ENCODE peak calls at places on chromosomes 16 and 17, in six cellular contexts. Q is H9, E is IMR-90, G is trophoblast cell, C is H1, O is mesenchymal stem cell. U is an unnamed sample.

GRCh38 chr16:82936941-82937551 is 310.3 kb downstream of the CDH13 start:
- DNase-seq in Q (no peak), E (peak), G (no peak), C (no peak), O (peak), U (no peak)

GRCh38 chr17:81487487-81488275 is 24.9 kb downstream of the ACTG1 start:
- DNase-seq in Q (peak), E (peak), G (peak), C (no peak), O (peak), U (peak)

GRCh38 chr17:81097943-81098308 is 63.0 kb downstream of the BAIAP2 start:
- DNase-seq in Q (no peak), E (peak), G (no peak), C (no peak), O (peak), U (no peak)

GRCh38 chr17:47276868-47277267 is 23.2 kb downstream of the ITGB3 start:
- DNase-seq in Q (peak), E (peak), G (peak), C (no peak), O (peak), U (no peak)

GRCh38 chr16:4888428-4889135 is 41.3 kb downstream of the UBN1 start:
- DNase-seq in Q (no peak), E (no peak), G (no peak), C (no peak), O (peak), U (no peak)

GRCh38 chr17:537133-537532 is 177.5 kb downstream of the VPS53 start:
- DNase-seq in Q (no peak), E (no peak), G (no peak), C (peak), O (no peak), U (no peak)

GRCh38 chr16:1771864-1772361 is 570 bp upstream of the NME3 start:
- DNase-seq in Q (peak), E (no peak), G (no peak), C (no peak), O (peak), U (peak)

GRCh38 chr16:75083826-75084225 is 32.8 kb downstream of the LDHD start:
- DNase-seq in Q (no peak), E (no peak), G (peak), C (no peak), O (no peak), U (no peak)

GRCh38 chr17:75808905-75809621 is 24.5 kb downstream of the UNK start:
- DNase-seq in Q (peak), E (peak), G (peak), C (no peak), O (peak), U (no peak)

GRCh38 chr17:76479515-76480048 is 12.2 kb downstream of the AANAT start:
- DNase-seq in Q (no peak), E (no peak), G (no peak), C (no peak), O (no peak), U (no peak)

GRCh38 chr17:48577946-48578615 is at the start of gene HOXB4:
- DNase-seq in Q (peak), E (peak), G (peak), C (no peak), O (peak), U (no peak)

GRCh38 chr16:69494993-69495392 is 70.6 kb downstream of the CYB5B start:
- DNase-seq in Q (peak), E (no peak), G (peak), C (peak), O (no peak), U (no peak)

GRCh38 chr16:83903739-83904138 is 4.8 kb downstream of the MLYCD start:
- DNase-seq in Q (no peak), E (peak), G (peak), C (no peak), O (peak), U (no peak)

GRCh38 chr17:61353615-61354014 is 46.0 kb upstream of the TBX2 start:
- DNase-seq in Q (no peak), E (no peak), G (no peak), C (no peak), O (no peak), U (no peak)

GRCh38 chr16:56298948-56299602 is 107.8 kb downstream of the GNAO1 start:
- DNase-seq in Q (no peak), E (no peak), G (no peak), C (no peak), O (no peak), U (no peak)

GRCh38 chr16:66441586-66442375 is 14.7 kb downstream of the BEAN1 start:
- DNase-seq in Q (no peak), E (peak), G (no peak), C (no peak), O (no peak), U (no peak)

DNA sequence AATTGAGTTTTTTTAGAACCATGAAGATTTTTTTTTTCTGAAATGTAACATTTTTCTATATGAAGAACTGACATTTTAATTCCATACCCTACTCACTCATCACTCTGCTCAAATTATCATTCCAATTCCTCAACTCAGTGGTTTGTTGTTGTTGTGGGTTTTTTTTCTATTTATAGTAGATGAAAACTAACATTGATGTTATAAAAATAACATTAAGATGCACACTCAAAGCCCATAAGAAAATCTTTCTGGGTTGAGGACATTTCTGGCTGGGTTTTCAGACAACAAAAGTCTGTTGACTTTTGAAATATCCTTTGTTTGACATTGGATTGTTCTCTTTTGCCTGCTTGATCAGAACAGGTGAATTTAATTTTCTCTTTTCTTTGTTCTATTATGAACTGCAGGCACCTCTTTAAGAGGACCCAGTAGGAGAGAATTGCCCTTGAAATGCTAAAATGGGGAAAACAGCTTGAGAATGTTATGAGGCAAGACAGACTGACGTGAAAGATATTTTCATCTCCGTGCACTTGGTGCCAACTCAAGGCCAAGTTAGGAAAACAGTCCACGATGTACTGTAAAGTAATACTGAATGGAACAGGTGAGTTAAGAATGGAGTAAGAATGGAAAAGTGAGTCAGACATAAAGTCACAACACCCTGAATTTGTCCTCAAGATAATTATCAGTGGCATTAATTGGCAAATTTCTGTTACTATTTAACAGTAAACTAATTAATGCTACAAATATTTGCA is 16.1 kb upstream of the ABCA5 start:
- DNase-seq in Q (no peak), E (no peak), G (no peak), C (no peak), O (no peak), U (no peak)
- H2AFZ ChIP-seq in Q (no peak), E (no peak), G (no peak), C (no peak), O (no peak), U (no peak)

GRCh38 chr16:19524866-19525723 is 1.4 kb downstream of the CCP110 start:
- DNase-seq in Q (no peak), E (peak), G (peak), C (no peak), O (peak), U (peak)
- H3K9ac ChIP-seq in Q (peak), E (peak), G (no peak), C (peak), O (peak), U (no peak)

DNA sequence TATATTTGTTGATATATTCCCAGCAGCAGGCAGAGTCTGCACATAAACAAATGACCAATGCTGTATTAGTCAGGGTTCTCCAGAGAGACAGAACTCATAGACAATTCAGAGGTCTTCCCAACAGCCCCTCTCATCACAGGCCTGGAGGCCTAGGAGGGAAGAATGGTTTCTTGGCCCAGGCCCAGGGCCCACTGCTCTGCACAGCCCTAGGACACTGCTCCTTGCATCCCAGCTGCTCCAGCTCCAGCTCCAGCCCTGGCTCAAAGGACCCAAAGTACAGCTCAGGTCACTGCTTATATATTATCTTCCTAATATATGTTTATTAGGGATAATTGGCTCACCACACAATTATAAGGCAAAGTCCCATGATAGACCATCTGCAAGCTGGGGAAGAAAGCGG is 749.9 kb downstream of the KCNJ2 start:
- DNase-seq in Q (no peak), E (peak), G (no peak), C (no peak), O (peak), U (no peak)
- H4K8ac ChIP-seq in Q (no peak), E (no peak), G (no peak), C (no peak), O (no peak), U (no peak)

DNA sequence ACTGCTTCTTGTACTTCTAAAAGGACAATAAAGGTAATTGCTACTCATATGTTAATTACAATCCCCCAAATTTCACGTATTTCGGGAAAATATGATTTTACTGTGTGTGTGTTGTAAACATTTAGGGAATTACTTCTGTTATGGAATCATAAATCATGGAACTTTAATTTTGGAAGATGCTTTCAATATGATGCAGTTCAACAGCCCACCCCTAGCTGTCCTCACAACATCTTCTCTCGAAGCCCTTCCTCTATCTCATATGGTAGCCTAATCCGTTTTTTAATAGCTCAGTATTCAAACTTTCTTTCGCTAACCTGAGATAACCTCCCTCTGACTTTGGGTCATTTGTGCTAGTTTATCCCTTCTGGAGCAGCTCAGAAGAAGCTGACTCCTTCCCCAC is 78.4 kb downstream of the ANKFN1 start:
- DNase-seq in Q (no peak), E (no peak), G (no peak), C (no peak), O (no peak), U (no peak)
- H2AFZ ChIP-seq in Q (no peak), E (no peak), G (no peak), C (no peak), O (no peak), U (no peak)

GRCh38 chr16:31460582-31461002 is 1.3 kb downstream of the ARMC5 start:
- DNase-seq in Q (no peak), E (peak), G (peak), C (no peak), O (peak), U (no peak)
- H3K9ac ChIP-seq in Q (no peak), E (peak), G (no peak), C (no peak), O (peak), U (no peak)

GRCh38 chr16:46883690-46884512 is at the start of gene GPT2:
- DNase-seq in Q (peak), E (peak), G (peak), C (peak), O (peak), U (peak)

GRCh38 chr16:46882940-46883307 is 1.2 kb upstream of the GPT2 start:
- DNase-seq in Q (no peak), E (no peak), G (no peak), C (no peak), O (no peak), U (no peak)

GRCh38 chr16:46884513-46885293 is 541 bp downstream of the GPT2 start:
- DNase-seq in Q (no peak), E (peak), G (peak), C (no peak), O (peak), U (peak)

GRCh38 chr16:46882304-46882939 is 1.7 kb upstream of the GPT2 start:
- DNase-seq in Q (no peak), E (no peak), G (no peak), C (no peak), O (no peak), U (no peak)

DNA sequence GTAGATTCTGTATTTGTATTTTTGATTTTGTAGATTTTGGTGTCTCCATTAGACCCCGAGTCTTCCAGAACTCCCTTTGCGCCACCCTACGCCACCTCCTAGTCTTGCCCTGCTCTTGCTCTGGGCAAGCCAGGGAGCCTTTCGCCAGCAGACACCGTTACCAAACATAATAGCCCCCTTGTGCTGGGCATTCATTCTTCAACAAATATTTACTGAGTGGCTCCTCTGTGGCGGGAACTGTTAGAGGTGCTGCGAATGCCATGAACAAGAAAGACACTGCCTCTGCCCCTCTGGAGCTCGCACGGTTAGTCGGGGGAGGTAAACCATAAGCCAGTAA is 841 bp upstream of the GPT2 start:
- DNase-seq in Q (no peak), E (no peak), G (no peak), C (no peak), O (no peak), U (no peak)
- H4K8ac ChIP-seq in Q (no peak), E (peak), G (peak), C (peak), O (peak), U (no peak)

DNA sequence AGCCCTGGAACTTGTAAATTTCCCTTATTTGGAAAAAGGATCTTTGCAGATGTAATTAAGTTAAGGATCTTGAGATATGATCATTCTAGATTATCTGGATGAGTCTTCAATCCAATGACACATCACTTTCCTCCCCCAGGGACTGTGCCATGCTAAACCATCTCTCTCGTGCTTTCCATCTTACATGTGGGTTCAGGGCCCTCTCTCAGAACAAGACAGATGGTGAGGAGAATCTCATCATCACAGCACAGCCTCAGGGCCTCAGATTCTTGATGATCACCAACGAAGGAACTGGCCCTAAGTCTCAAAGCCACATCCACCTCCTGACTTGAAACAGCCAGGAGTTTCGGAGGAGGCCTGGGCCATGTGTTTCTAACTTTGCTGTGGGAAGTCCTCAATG is 78.7 kb downstream of the LITAF start:
- DNase-seq in Q (no peak), E (no peak), G (peak), C (no peak), O (no peak), U (no peak)
- H2AFZ ChIP-seq in Q (no peak), E (no peak), G (no peak), C (no peak), O (no peak), U (peak)

U was measured in neuronal stem cell.